ENCODE peak calls at places on chromosomes 6 and 20, in nine cellular contexts. One of them, this sample, is unnamed.

GRCh38 chr20:5039255-5039657 is 37.9 kb upstream of the SLC23A2 start:
- DNase-seq in endothelial cell of umbilical vein: no peak
- DNase-seq in suprapubic skin: no peak
- DNase-seq in adrenal gland: no peak
- DNase-seq in breast epithelium: no peak
- DNase-seq in HCT116: no peak
- DNase-seq in transverse colon: no peak
- DNase-seq in tibial nerve: no peak
- DNase-seq in H1: no peak
- DNase-seq in this sample: no peak

GRCh38 chr20:62675156-62675871 is 33.0 kb downstream of the SLCO4A1 start:
- DNase-seq in endothelial cell of umbilical vein: no peak
- DNase-seq in suprapubic skin: no peak
- DNase-seq in adrenal gland: no peak
- DNase-seq in breast epithelium: no peak
- DNase-seq in HCT116: no peak
- DNase-seq in transverse colon: no peak
- DNase-seq in tibial nerve: no peak
- DNase-seq in H1: no peak
- DNase-seq in this sample: no peak

GRCh38 chr6:38389875-38390274 is 249.9 kb downstream of the BTBD9 start:
- DNase-seq in endothelial cell of umbilical vein: no peak
- DNase-seq in suprapubic skin: no peak
- DNase-seq in adrenal gland: no peak
- DNase-seq in breast epithelium: no peak
- DNase-seq in HCT116: no peak
- DNase-seq in transverse colon: no peak
- DNase-seq in tibial nerve: no peak
- DNase-seq in H1: no peak
- DNase-seq in this sample: no peak

GRCh38 chr6:50198245-50198644 is 148.5 kb upstream of the DEFB112 start:
- DNase-seq in endothelial cell of umbilical vein: no peak
- DNase-seq in suprapubic skin: no peak
- DNase-seq in adrenal gland: no peak
- DNase-seq in breast epithelium: no peak
- DNase-seq in HCT116: no peak
- DNase-seq in transverse colon: no peak
- DNase-seq in tibial nerve: no peak
- DNase-seq in H1: no peak
- DNase-seq in this sample: no peak

GRCh38 chr6:98842489-98843180 is 8.3 kb downstream of the POU3F2 start:
- DNase-seq in endothelial cell of umbilical vein: no peak
- DNase-seq in suprapubic skin: no peak
- DNase-seq in adrenal gland: no peak
- DNase-seq in breast epithelium: no peak
- DNase-seq in HCT116: no peak
- DNase-seq in transverse colon: no peak
- DNase-seq in tibial nerve: no peak
- DNase-seq in H1: no peak
- DNase-seq in this sample: no peak

GRCh38 chr6:87697581-87698552 is 4.2 kb downstream of the AKIRIN2 start:
- DNase-seq in endothelial cell of umbilical vein: peak; percentile 85
- DNase-seq in suprapubic skin: no peak
- DNase-seq in adrenal gland: no peak
- DNase-seq in breast epithelium: no peak
- DNase-seq in HCT116: no peak
- DNase-seq in transverse colon: no peak
- DNase-seq in tibial nerve: no peak
- DNase-seq in H1: no peak
- DNase-seq in this sample: no peak

GRCh38 chr6:167547751-167548150 is 222.9 kb downstream of the TTLL2 start:
- DNase-seq in endothelial cell of umbilical vein: peak; percentile 47
- DNase-seq in suprapubic skin: no peak
- DNase-seq in adrenal gland: no peak
- DNase-seq in breast epithelium: no peak
- DNase-seq in HCT116: no peak
- DNase-seq in transverse colon: no peak
- DNase-seq in tibial nerve: no peak
- DNase-seq in H1: no peak
- DNase-seq in this sample: no peak

GRCh38 chr6:55895972-55896371 is 20.6 kb upstream of the BMP5 start:
- DNase-seq in endothelial cell of umbilical vein: no peak
- DNase-seq in suprapubic skin: no peak
- DNase-seq in adrenal gland: no peak
- DNase-seq in breast epithelium: no peak
- DNase-seq in HCT116: no peak
- DNase-seq in transverse colon: no peak
- DNase-seq in tibial nerve: no peak
- DNase-seq in H1: no peak
- DNase-seq in this sample: no peak

GRCh38 chr6:110672122-110672521 is 143.1 kb downstream of the CDK19 start:
- DNase-seq in endothelial cell of umbilical vein: no peak
- DNase-seq in suprapubic skin: no peak
- DNase-seq in adrenal gland: no peak
- DNase-seq in breast epithelium: no peak
- DNase-seq in HCT116: no peak
- DNase-seq in transverse colon: no peak
- DNase-seq in tibial nerve: no peak
- DNase-seq in H1: no peak
- DNase-seq in this sample: no peak

GRCh38 chr6:154169193-154169847 is 130.3 kb downstream of the OPRM1 start:
- DNase-seq in endothelial cell of umbilical vein: no peak
- DNase-seq in suprapubic skin: no peak
- DNase-seq in adrenal gland: no peak
- DNase-seq in breast epithelium: no peak
- DNase-seq in HCT116: no peak
- DNase-seq in transverse colon: no peak
- DNase-seq in tibial nerve: no peak
- DNase-seq in H1: no peak
- DNase-seq in this sample: no peak

GRCh38 chr20:31568773-31569162 is 36.3 kb upstream of the ID1 start:
- DNase-seq in endothelial cell of umbilical vein: no peak
- DNase-seq in suprapubic skin: no peak
- DNase-seq in adrenal gland: no peak
- DNase-seq in breast epithelium: no peak
- DNase-seq in HCT116: no peak
- DNase-seq in transverse colon: no peak
- DNase-seq in tibial nerve: no peak
- DNase-seq in H1: no peak
- DNase-seq in this sample: no peak

GRCh38 chr20:10861619-10862018 is 187.8 kb upstream of the JAG1 start:
- DNase-seq in endothelial cell of umbilical vein: peak; percentile 80
- DNase-seq in suprapubic skin: no peak
- DNase-seq in adrenal gland: no peak
- DNase-seq in breast epithelium: no peak
- DNase-seq in HCT116: no peak
- DNase-seq in transverse colon: peak; percentile 69
- DNase-seq in tibial nerve: no peak
- DNase-seq in H1: no peak
- DNase-seq in this sample: no peak

GRCh38 chr20:35950093-35950492 is 4.2 kb downstream of the SCAND1 start:
- DNase-seq in endothelial cell of umbilical vein: no peak
- DNase-seq in suprapubic skin: no peak
- DNase-seq in adrenal gland: no peak
- DNase-seq in breast epithelium: no peak
- DNase-seq in HCT116: no peak
- DNase-seq in transverse colon: no peak
- DNase-seq in tibial nerve: no peak
- DNase-seq in H1: no peak
- DNase-seq in this sample: no peak

GRCh38 chr6:25637946-25638345 is 14.1 kb upstream of the SCGN start:
- DNase-seq in endothelial cell of umbilical vein: no peak
- DNase-seq in suprapubic skin: no peak
- DNase-seq in adrenal gland: no peak
- DNase-seq in breast epithelium: no peak
- DNase-seq in HCT116: no peak
- DNase-seq in transverse colon: peak; percentile 20
- DNase-seq in tibial nerve: no peak
- DNase-seq in H1: peak; percentile 34
- DNase-seq in this sample: no peak

DNA sequence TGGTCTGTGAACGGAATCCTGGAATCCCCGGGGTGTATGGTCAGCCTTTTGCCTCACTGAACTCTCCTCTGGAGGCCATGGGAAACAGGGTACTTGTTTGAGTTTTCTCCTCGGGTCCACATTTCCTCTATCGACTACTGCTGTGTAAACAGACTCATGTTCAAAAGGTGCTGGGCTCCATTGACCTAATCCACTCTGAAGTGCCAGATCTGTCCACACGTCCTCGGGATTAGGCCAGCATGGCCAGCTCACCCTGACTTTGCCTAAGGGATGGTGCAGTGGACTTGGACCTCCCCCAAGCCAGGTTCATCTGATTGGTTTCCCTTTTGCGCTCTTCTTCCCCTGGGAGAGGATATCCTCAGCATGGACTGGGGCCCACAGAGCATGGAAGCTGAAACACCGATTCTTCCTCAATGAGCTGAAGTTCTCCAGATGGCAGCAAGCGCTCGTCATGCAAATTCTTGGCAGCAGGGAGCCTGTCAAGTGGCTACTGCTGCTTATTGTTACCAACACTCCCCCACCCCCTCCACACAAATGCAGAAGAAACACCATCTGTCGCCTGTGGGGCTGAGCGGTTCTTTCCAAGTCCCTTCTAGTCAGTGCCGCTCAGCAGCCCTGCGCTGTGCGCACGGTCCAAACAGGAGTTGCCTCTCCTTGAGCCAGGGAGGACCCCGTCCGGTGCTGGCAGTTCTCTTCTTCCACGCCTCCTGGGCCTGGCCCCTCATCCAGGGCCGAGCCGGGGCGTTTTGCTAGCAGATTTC is 292.6 kb upstream of the MARCKS start:
- DNase-seq in endothelial cell of umbilical vein: peak; percentile 56
- DNase-seq in suprapubic skin: peak; percentile 83
- DNase-seq in adrenal gland: peak; percentile 37
- DNase-seq in breast epithelium: peak; percentile 54
- DNase-seq in HCT116: no peak
- DNase-seq in transverse colon: peak; percentile 65
- DNase-seq in tibial nerve: peak; percentile 71
- DNase-seq in H1: peak; percentile 77
- DNase-seq in this sample: peak; percentile 14
- H3K4me3 ChIP-seq in endothelial cell of umbilical vein: no peak overlapping the region
- H3K4me3 ChIP-seq in suprapubic skin: peak overlapping the region; percentile 6
- H3K4me3 ChIP-seq in adrenal gland: peak overlapping the region; percentile 29
- H3K4me3 ChIP-seq in breast epithelium: peak overlapping the region; percentile 38
- H3K4me3 ChIP-seq in HCT116: no peak overlapping the region
- H3K4me3 ChIP-seq in transverse colon: no peak overlapping the region
- H3K4me3 ChIP-seq in tibial nerve: peak overlapping the region; percentile 28
- H3K4me3 ChIP-seq in H1: peak overlapping the region; percentile 11
- H3K4me3 ChIP-seq in this sample: peak overlapping the region; percentile 13

DNA sequence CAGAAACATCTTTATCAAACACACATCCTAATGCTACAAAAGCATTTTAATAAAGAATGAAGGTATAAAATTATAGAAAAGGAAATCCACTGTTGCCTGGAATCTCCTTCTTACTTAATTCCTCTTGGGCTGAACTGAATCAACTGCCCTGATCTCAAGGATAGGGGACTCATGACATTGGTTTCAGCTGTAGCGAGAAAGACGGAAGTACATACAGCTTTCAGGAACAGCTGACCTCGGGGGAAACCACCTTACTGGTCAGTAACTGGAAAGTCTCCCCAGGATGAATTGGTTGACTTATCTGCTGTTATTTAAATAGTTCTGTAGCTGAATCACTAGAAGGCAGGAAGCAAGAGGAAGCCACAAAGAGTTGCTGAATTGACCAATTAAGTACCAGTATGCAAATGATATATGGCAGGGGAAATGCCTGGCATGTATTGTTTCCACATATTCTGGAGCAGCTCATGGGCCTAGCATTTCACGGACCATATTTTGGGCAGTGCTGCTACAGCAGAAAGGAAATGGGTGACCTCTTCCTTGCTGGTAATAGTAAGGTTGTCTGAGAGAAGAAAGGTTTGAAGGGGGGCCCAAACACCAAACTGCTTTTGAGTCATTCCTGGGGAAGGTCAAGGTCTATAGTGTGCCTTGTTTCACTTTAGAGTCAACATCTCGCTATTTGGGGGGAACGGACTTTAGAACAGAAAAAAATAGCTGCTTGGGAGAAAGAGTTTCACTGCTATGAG is 43.7 kb upstream of the MAP7 start:
- DNase-seq in endothelial cell of umbilical vein: peak; percentile 97
- DNase-seq in suprapubic skin: no peak
- DNase-seq in adrenal gland: peak; percentile 71
- DNase-seq in breast epithelium: no peak
- DNase-seq in HCT116: peak; percentile 16
- DNase-seq in transverse colon: peak; percentile 17
- DNase-seq in tibial nerve: no peak
- DNase-seq in H1: no peak
- DNase-seq in this sample: peak; percentile 26
- TF ChIP-seq POLR2A in endothelial cell of umbilical vein: no peak
- TF ChIP-seq POLR2A in suprapubic skin: no peak
- TF ChIP-seq POLR2A in adrenal gland: no peak
- TF ChIP-seq POLR2A in breast epithelium: no peak
- TF ChIP-seq POLR2A in HCT116: no peak
- TF ChIP-seq POLR2A in transverse colon: no peak
- TF ChIP-seq POLR2A in tibial nerve: no peak
- TF ChIP-seq POLR2A in H1: no peak
- TF ChIP-seq POLR2A in this sample: no peak

GRCh38 chr6:163199371-163199770 is 215.1 kb upstream of the QKI start:
- DNase-seq in endothelial cell of umbilical vein: no peak
- DNase-seq in suprapubic skin: no peak
- DNase-seq in adrenal gland: no peak
- DNase-seq in breast epithelium: no peak
- DNase-seq in HCT116: no peak
- DNase-seq in transverse colon: no peak
- DNase-seq in tibial nerve: no peak
- DNase-seq in H1: no peak
- DNase-seq in this sample: no peak
- H3K27me3 ChIP-seq in endothelial cell of umbilical vein: peaks cover 2% of the 10 kb centered on the region
- H3K27me3 ChIP-seq in suprapubic skin: no peaks in the 10 kb centered on the region
- H3K27me3 ChIP-seq in adrenal gland: no peaks in the 10 kb centered on the region
- H3K27me3 ChIP-seq in breast epithelium: no peaks in the 10 kb centered on the region
- H3K27me3 ChIP-seq in HCT116: no peaks in the 10 kb centered on the region
- H3K27me3 ChIP-seq in transverse colon: no peaks in the 10 kb centered on the region
- H3K27me3 ChIP-seq in tibial nerve: no peaks in the 10 kb centered on the region
- H3K27me3 ChIP-seq in H1: no peaks in the 10 kb centered on the region
- H3K27me3 ChIP-seq in this sample: no peaks in the 10 kb centered on the region

GRCh38 chr6:73779943-73780342 is 83.9 kb downstream of the CD109 start:
- DNase-seq in endothelial cell of umbilical vein: no peak
- DNase-seq in suprapubic skin: no peak
- DNase-seq in adrenal gland: no peak
- DNase-seq in breast epithelium: no peak
- DNase-seq in HCT116: no peak
- DNase-seq in transverse colon: no peak
- DNase-seq in tibial nerve: no peak
- DNase-seq in H1: no peak
- DNase-seq in this sample: no peak

GRCh38 chr6:73768630-73769029 is 72.6 kb downstream of the CD109 start:
- DNase-seq in endothelial cell of umbilical vein: no peak
- DNase-seq in suprapubic skin: no peak
- DNase-seq in adrenal gland: no peak
- DNase-seq in breast epithelium: no peak
- DNase-seq in HCT116: no peak
- DNase-seq in transverse colon: no peak
- DNase-seq in tibial nerve: no peak
- DNase-seq in H1: no peak
- DNase-seq in this sample: no peak

GRCh38 chr6:73769976-73770375 is 74.0 kb downstream of the CD109 start:
- DNase-seq in endothelial cell of umbilical vein: no peak
- DNase-seq in suprapubic skin: no peak
- DNase-seq in adrenal gland: no peak
- DNase-seq in breast epithelium: no peak
- DNase-seq in HCT116: no peak
- DNase-seq in transverse colon: no peak
- DNase-seq in tibial nerve: no peak
- DNase-seq in H1: no peak
- DNase-seq in this sample: no peak

GRCh38 chr6:73774311-73774766 is 78.3 kb downstream of the CD109 start:
- DNase-seq in endothelial cell of umbilical vein: peak; percentile 89
- DNase-seq in suprapubic skin: no peak
- DNase-seq in adrenal gland: peak; percentile 12
- DNase-seq in breast epithelium: no peak
- DNase-seq in HCT116: peak; percentile 22
- DNase-seq in transverse colon: peak; percentile 9
- DNase-seq in tibial nerve: peak; percentile 17
- DNase-seq in H1: no peak
- DNase-seq in this sample: no peak
- H3K4me3 ChIP-seq in endothelial cell of umbilical vein: no peak overlapping the region
- H3K4me3 ChIP-seq in suprapubic skin: no peak overlapping the region
- H3K4me3 ChIP-seq in adrenal gland: no peak overlapping the region
- H3K4me3 ChIP-seq in breast epithelium: no peak overlapping the region
- H3K4me3 ChIP-seq in HCT116: no peak overlapping the region
- H3K4me3 ChIP-seq in transverse colon: no peak overlapping the region
- H3K4me3 ChIP-seq in tibial nerve: no peak overlapping the region
- H3K4me3 ChIP-seq in H1: no peak overlapping the region
- H3K4me3 ChIP-seq in this sample: no peak overlapping the region

This sample was measured in esophagus squamous epithelium.